ENCODE peak calls at places on chromosomes 6 and 20, in six cellular contexts. O, Z, I, R, A and W are unnamed samples.

GRCh38 chr6:10413850-10414765 is 766 bp downstream of the TFAP2A start:
- ATAC-seq in O (no peak), Z (no peak), I (no peak), R (no peak), A (no peak), W (peak)

GRCh38 chr20:62485062-62485700 is 9.4 kb upstream of the GATA5 start:
- ATAC-seq in O (peak), Z (no peak), I (no peak), R (no peak), A (no peak), W (no peak)

GRCh38 chr6:44664716-44665115 is 277.2 kb downstream of the CDC5L start:
- ATAC-seq in O (no peak), Z (no peak), I (no peak), R (no peak), A (no peak), W (no peak)

GRCh38 chr6:40128149-40128548 is 193.9 kb upstream of the MOCS1 start:
- ATAC-seq in O (no peak), Z (no peak), I (no peak), R (no peak), A (no peak), W (no peak)

GRCh38 chr20:34713194-34713943 is 9.2 kb downstream of the TP53INP2 start:
- ATAC-seq in O (no peak), Z (no peak), I (no peak), R (no peak), A (no peak), W (peak)

GRCh38 chr6:106735136-106735535 is 105.8 kb downstream of the QRSL1 start:
- ATAC-seq in O (no peak), Z (no peak), I (no peak), R (no peak), A (peak), W (no peak)

GRCh38 chr20:61514018-61514755 is 262.1 kb downstream of the CDH4 start:
- ATAC-seq in O (no peak), Z (no peak), I (no peak), R (no peak), A (no peak), W (no peak)

GRCh38 chr6:111195656-111196055 is 108.4 kb downstream of the SLC16A10 start:
- ATAC-seq in O (no peak), Z (no peak), I (no peak), R (peak), A (no peak), W (no peak)

GRCh38 chr20:13839421-13840092 is 54.7 kb downstream of the NDUFAF5 start:
- ATAC-seq in O (peak), Z (no peak), I (no peak), R (peak), A (no peak), W (no peak)

GRCh38 chr6:24026050-24026449 is 100.0 kb upstream of the NRSN1 start:
- ATAC-seq in O (no peak), Z (no peak), I (no peak), R (no peak), A (no peak), W (no peak)

GRCh38 chr6:110285306-110286060 is 72.7 kb downstream of the METTL24 start:
- ATAC-seq in O (no peak), Z (no peak), I (no peak), R (peak), A (no peak), W (peak)

GRCh38 chr6:26044140-26045045 is 42.8 kb upstream of the HFE start:
- ATAC-seq in O (peak), Z (peak), I (peak), R (peak), A (peak), W (peak)

GRCh38 chr6:134920422-134920821 is 29.5 kb downstream of the ALDH8A1 start:
- ATAC-seq in O (no peak), Z (no peak), I (no peak), R (no peak), A (no peak), W (no peak)

GRCh38 chr6:164078551-164079274 is 664.2 kb downstream of the QKI start:
- ATAC-seq in O (no peak), Z (no peak), I (no peak), R (no peak), A (no peak), W (no peak)

GRCh38 chr6:10613693-10614092 is 80.7 kb downstream of the C6orf52 start:
- ATAC-seq in O (no peak), Z (no peak), I (no peak), R (peak), A (no peak), W (no peak)